ENCODE peak calls at places on chromosome 19, in five cellular contexts. One of them, this sample, is unnamed.
A peak's percentile ranks its signal among the peaks of the same experiment; 100 is the strongest.

GRCh38 chr19:4660181-4660791 is 9.9 kb downstream of the MYDGF start:
- DNase-seq in astrocyte of the spinal cord: no peak
- DNase-seq in stimulated activated CD4-positive, alpha-beta T cell treated with anti-CD3 and anti-CD28 coated beads, Interleukin-4, amount 100 ng/mL, for 4 hours: no peak
- DNase-seq in activated CD4-positive, alpha-beta T cell treated with anti-CD3 and anti-CD28 coated beads for 36 hours: peak; percentile 54
- DNase-seq in GM12865: no peak
- DNase-seq in this sample: peak; percentile 52

GRCh38 chr19:21092107-21092506 is 10.1 kb downstream of the ZNF714 start:
- DNase-seq in astrocyte of the spinal cord: peak; percentile 12
- DNase-seq in activated CD4-positive, alpha-beta T cell treated with anti-CD3 and anti-CD28 coated beads for 36 hours: no peak
- DNase-seq in stimulated activated CD4-positive, alpha-beta T cell treated with anti-CD3 and anti-CD28 coated beads, Interleukin-4, amount 100 ng/mL, for 4 hours: no peak
- DNase-seq in GM12865: no peak
- DNase-seq in this sample: no peak

GRCh38 chr19:45027371-45027770 is 11.5 kb upstream of the CLASRP start:
- DNase-seq in GM12865: no peak
- DNase-seq in activated CD4-positive, alpha-beta T cell treated with anti-CD3 and anti-CD28 coated beads for 36 hours: no peak
- DNase-seq in astrocyte of the spinal cord: no peak
- DNase-seq in stimulated activated CD4-positive, alpha-beta T cell treated with anti-CD3 and anti-CD28 coated beads, Interleukin-4, amount 100 ng/mL, for 4 hours: no peak
- DNase-seq in this sample: no peak

GRCh38 chr19:4304509-4305252 is at the start of gene FSD1:
- DNase-seq in GM12865: peak; percentile 70
- DNase-seq in activated CD4-positive, alpha-beta T cell treated with anti-CD3 and anti-CD28 coated beads for 36 hours: peak; percentile 90
- DNase-seq in stimulated activated CD4-positive, alpha-beta T cell treated with anti-CD3 and anti-CD28 coated beads, Interleukin-4, amount 100 ng/mL, for 4 hours: peak; percentile 51
- DNase-seq in astrocyte of the spinal cord: peak; percentile 42
- DNase-seq in this sample: peak; percentile 42

GRCh38 chr19:2507109-2507508 is 31.2 kb downstream of the GADD45B start:
- DNase-seq in GM12865: no peak
- DNase-seq in astrocyte of the spinal cord: peak; percentile 59
- DNase-seq in stimulated activated CD4-positive, alpha-beta T cell treated with anti-CD3 and anti-CD28 coated beads, Interleukin-4, amount 100 ng/mL, for 4 hours: peak; percentile 16
- DNase-seq in activated CD4-positive, alpha-beta T cell treated with anti-CD3 and anti-CD28 coated beads for 36 hours: peak; percentile 57
- DNase-seq in this sample: peak; percentile 79

GRCh38 chr19:47111682-47112165 is 1.9 kb downstream of the ZC3H4 start:
- DNase-seq in activated CD4-positive, alpha-beta T cell treated with anti-CD3 and anti-CD28 coated beads for 36 hours: no peak
- DNase-seq in stimulated activated CD4-positive, alpha-beta T cell treated with anti-CD3 and anti-CD28 coated beads, Interleukin-4, amount 100 ng/mL, for 4 hours: no peak
- DNase-seq in astrocyte of the spinal cord: no peak
- DNase-seq in GM12865: no peak
- DNase-seq in this sample: no peak

GRCh38 chr19:11418518-11419506 is at the start of gene RGL3:
- DNase-seq in astrocyte of the spinal cord: no peak
- DNase-seq in activated CD4-positive, alpha-beta T cell treated with anti-CD3 and anti-CD28 coated beads for 36 hours: no peak
- DNase-seq in stimulated activated CD4-positive, alpha-beta T cell treated with anti-CD3 and anti-CD28 coated beads, Interleukin-4, amount 100 ng/mL, for 4 hours: no peak
- DNase-seq in GM12865: no peak
- DNase-seq in this sample: no peak

GRCh38 chr19:6212403-6213265 is 67.1 kb downstream of the MLLT1 start:
- DNase-seq in activated CD4-positive, alpha-beta T cell treated with anti-CD3 and anti-CD28 coated beads for 36 hours: no peak
- DNase-seq in stimulated activated CD4-positive, alpha-beta T cell treated with anti-CD3 and anti-CD28 coated beads, Interleukin-4, amount 100 ng/mL, for 4 hours: no peak
- DNase-seq in GM12865: no peak
- DNase-seq in astrocyte of the spinal cord: no peak
- DNase-seq in this sample: no peak

GRCh38 chr19:7942981-7943443 is 454 bp downstream of the TIMM44 start:
- DNase-seq in astrocyte of the spinal cord: peak; percentile 5
- DNase-seq in activated CD4-positive, alpha-beta T cell treated with anti-CD3 and anti-CD28 coated beads for 36 hours: no peak
- DNase-seq in stimulated activated CD4-positive, alpha-beta T cell treated with anti-CD3 and anti-CD28 coated beads, Interleukin-4, amount 100 ng/mL, for 4 hours: no peak
- DNase-seq in GM12865: peak; percentile 34
- DNase-seq in this sample: no peak

GRCh38 chr19:56838930-56839664 is 1.4 kb downstream of the PEG3 start:
- DNase-seq in astrocyte of the spinal cord: peak; percentile 70
- DNase-seq in GM12865: no peak
- DNase-seq in activated CD4-positive, alpha-beta T cell treated with anti-CD3 and anti-CD28 coated beads for 36 hours: peak; percentile 19
- DNase-seq in stimulated activated CD4-positive, alpha-beta T cell treated with anti-CD3 and anti-CD28 coated beads, Interleukin-4, amount 100 ng/mL, for 4 hours: no peak
- DNase-seq in this sample: peak; percentile 45

GRCh38 chr19:23033721-23034120 is 30.7 kb upstream of the ZNF728 start:
- DNase-seq in activated CD4-positive, alpha-beta T cell treated with anti-CD3 and anti-CD28 coated beads for 36 hours: no peak
- DNase-seq in stimulated activated CD4-positive, alpha-beta T cell treated with anti-CD3 and anti-CD28 coated beads, Interleukin-4, amount 100 ng/mL, for 4 hours: no peak
- DNase-seq in GM12865: no peak
- DNase-seq in astrocyte of the spinal cord: no peak
- DNase-seq in this sample: no peak

GRCh38 chr19:56601375-56601774 is 6.3 kb downstream of the ZNF71 start:
- DNase-seq in stimulated activated CD4-positive, alpha-beta T cell treated with anti-CD3 and anti-CD28 coated beads, Interleukin-4, amount 100 ng/mL, for 4 hours: no peak
- DNase-seq in activated CD4-positive, alpha-beta T cell treated with anti-CD3 and anti-CD28 coated beads for 36 hours: no peak
- DNase-seq in GM12865: no peak
- DNase-seq in astrocyte of the spinal cord: no peak
- DNase-seq in this sample: peak; percentile 29

GRCh38 chr19:29663861-29664752 is 1.2 kb upstream of the PLEKHF1 start:
- DNase-seq in GM12865: no peak
- DNase-seq in astrocyte of the spinal cord: peak; percentile 36
- DNase-seq in activated CD4-positive, alpha-beta T cell treated with anti-CD3 and anti-CD28 coated beads for 36 hours: peak; percentile 16
- DNase-seq in stimulated activated CD4-positive, alpha-beta T cell treated with anti-CD3 and anti-CD28 coated beads, Interleukin-4, amount 100 ng/mL, for 4 hours: no peak
- DNase-seq in this sample: no peak

GRCh38 chr19:33798701-33799111 is 2.0 kb downstream of the KCTD15 start:
- DNase-seq in activated CD4-positive, alpha-beta T cell treated with anti-CD3 and anti-CD28 coated beads for 36 hours: no peak
- DNase-seq in stimulated activated CD4-positive, alpha-beta T cell treated with anti-CD3 and anti-CD28 coated beads, Interleukin-4, amount 100 ng/mL, for 4 hours: no peak
- DNase-seq in GM12865: no peak
- DNase-seq in astrocyte of the spinal cord: peak; percentile 41
- DNase-seq in this sample: no peak